ENCODE peak calls at places on chromosomes 11 and 22, in four cellular contexts. A is K562, S is HCT116, G is HepG2. Q is an unnamed sample.

GRCh38 chr11:109221190-109221589 is 200.8 kb upstream of the C11orf87 start:
- DNase-seq in S (no peak), G (no peak), A (no peak), Q (no peak)

GRCh38 chr11:86483591-86484163 is 109.0 kb downstream of the CCDC81 start:
- DNase-seq in S (no peak), G (no peak), A (no peak), Q (no peak)

GRCh38 chr11:2380807-2381350 is 3.8 kb downstream of the CD81 start:
- DNase-seq in G (no peak), A (no peak), S (no peak), Q (no peak)

GRCh38 chr11:69539416-69540117 is 58.1 kb downstream of the LINC01488 start:
- DNase-seq in A (no peak), G (no peak), S (no peak), Q (no peak)

GRCh38 chr22:37467556-37467955 is 18.6 kb downstream of the MFNG start:
- DNase-seq in S (no peak), A (no peak), G (no peak), Q (no peak)

GRCh38 chr11:24383137-24383536 is 113.7 kb upstream of the LUZP2 start:
- DNase-seq in G (no peak), S (no peak), A (no peak), Q (no peak)

GRCh38 chr11:24678956-24679355 is 182.1 kb downstream of the LUZP2 start:
- DNase-seq in G (no peak), S (no peak), A (no peak), Q (no peak)

GRCh38 chr11:2802389-2803185 is 83.0 kb downstream of the CDKN1C start:
- DNase-seq in A (no peak), G (no peak), S (no peak), Q (no peak)

GRCh38 chr11:104705475-104706195 is 192.6 kb downstream of the CASP12 start:
- DNase-seq in G (no peak), A (no peak), S (no peak), Q (no peak)

GRCh38 chr11:119513141-119513805 is 90.3 kb upstream of the THY1 start:
- DNase-seq in A (no peak), G (no peak), S (no peak), Q (no peak)

GRCh38 chr22:50530280-50530856 is 556 bp upstream of the TYMP start:
- DNase-seq in A (no peak), S (peak; percentile 73), G (peak; percentile 74), Q (no peak)

GRCh38 chr22:41425704-41426365 is 20.8 kb downstream of the TOB2 start:
- DNase-seq in A (no peak), G (no peak), S (no peak), Q (no peak)

GRCh38 chr11:45145421-45146071 is 893 bp upstream of the PRDM11 start:
- DNase-seq in S (no peak), A (no peak), G (no peak), Q (no peak)

GRCh38 chr11:68213135-68213515 is at the start of gene KMT5B:
- DNase-seq in A (peak; percentile 75), S (peak; percentile 12), G (no peak), Q (no peak)

GRCh38 chr22:48680601-48681000 is 1147.1 kb downstream of the BRD1 start:
- DNase-seq in S (no peak), G (no peak), A (no peak), Q (no peak)

GRCh38 chr11:73856001-73856663 is 20.5 kb downstream of the COA4 start:
- DNase-seq in A (no peak), S (no peak), G (no peak), Q (no peak)

GRCh38 chr11:35746356-35747153 is 84.0 kb downstream of the TRIM44 start:
- DNase-seq in S (no peak), A (no peak), G (no peak), Q (no peak)

GRCh38 chr22:47232753-47233152 is 470.3 kb downstream of the TBC1D22A start:
- DNase-seq in G (no peak), S (no peak), A (no peak), Q (no peak)

GRCh38 chr22:38316340-38317236 is 645 bp downstream of the CSNK1E start:
- DNase-seq in G (no peak), S (no peak), A (peak; percentile 51), Q (no peak)

GRCh38 chr11:8581300-8581699 is 12.7 kb downstream of the STK33 start:
- DNase-seq in G (no peak), S (no peak), A (no peak), Q (no peak)

GRCh38 chr22:31474743-31475142 is 14.9 kb downstream of the EIF4ENIF1 start:
- DNase-seq in A (no peak), S (no peak), G (no peak), Q (no peak)

GRCh38 chr11:35114901-35115687 is 23.9 kb upstream of the CD44 start:
- DNase-seq in S (no peak), A (no peak), G (no peak), Q (no peak)

GRCh38 chr22:20101638-20102037 is 14.3 kb upstream of the RANBP1 start:
- DNase-seq in G (no peak), S (no peak), A (no peak), Q (no peak)

GRCh38 chr22:49081926-49082325 is 745.7 kb downstream of the BRD1 start:
- DNase-seq in A (no peak), G (no peak), S (no peak), Q (no peak)

GRCh38 chr11:97974798-97975498 is 1045.8 kb upstream of the CNTN5 start:
- DNase-seq in S (no peak), A (no peak), G (no peak), Q (no peak)

GRCh38 chr11:66883021-66883968 is 26.4 kb downstream of the LRFN4 start:
- DNase-seq in A (peak; percentile 78), S (peak; percentile 68), G (peak; percentile 45), Q (peak; percentile 73)

GRCh38 chr22:44588348-44588747 is 90.3 kb upstream of the RTL6 start:
- DNase-seq in G (no peak), A (no peak), S (no peak), Q (no peak)

GRCh38 chr11:66595245-66595904 is 2.4 kb downstream of the CCS start:
- DNase-seq in S (no peak), A (peak; percentile 72), G (no peak), Q (no peak)

GRCh38 chr11:203056-203944 is 3.9 kb downstream of the BET1L start:
- DNase-seq in G (no peak), A (no peak), S (no peak), Q (no peak)

GRCh38 chr22:24156146-24156914 is 25.0 kb upstream of the SUSD2 start:
- DNase-seq in S (no peak), G (no peak), A (no peak), Q (no peak)

GRCh38 chr11:63445720-63446119 is 45.2 kb downstream of the PLAAT5 start:
- DNase-seq in S (no peak), G (no peak), A (no peak), Q (no peak)

GRCh38 chr11:111944139-111944538 is 7.0 kb downstream of the DIXDC1 start:
- DNase-seq in A (no peak), S (no peak), G (peak; percentile 29), Q (no peak)

GRCh38 chr11:118338637-118339061 is 3.9 kb downstream of the CD3D start:
- DNase-seq in G (peak; percentile 68), A (peak; percentile 74), S (no peak), Q (no peak)

GRCh38 chr11:123483058-123483457 is 53.0 kb downstream of the GRAMD1B start:
- DNase-seq in G (no peak), A (no peak), S (peak; percentile 41), Q (no peak)

GRCh38 chr22:38062782-38063181 is 5.6 kb downstream of the PICK1 start:
- DNase-seq in S (no peak), G (no peak), A (no peak), Q (no peak)

GRCh38 chr11:75969626-75970308 is 154.8 kb downstream of the UVRAG start:
- DNase-seq in A (no peak), S (no peak), G (no peak), Q (peak; percentile 15)

GRCh38 chr11:1779806-1780699 is 16.3 kb upstream of the CTSD start:
- DNase-seq in S (no peak), A (no peak), G (no peak), Q (no peak)

DNA sequence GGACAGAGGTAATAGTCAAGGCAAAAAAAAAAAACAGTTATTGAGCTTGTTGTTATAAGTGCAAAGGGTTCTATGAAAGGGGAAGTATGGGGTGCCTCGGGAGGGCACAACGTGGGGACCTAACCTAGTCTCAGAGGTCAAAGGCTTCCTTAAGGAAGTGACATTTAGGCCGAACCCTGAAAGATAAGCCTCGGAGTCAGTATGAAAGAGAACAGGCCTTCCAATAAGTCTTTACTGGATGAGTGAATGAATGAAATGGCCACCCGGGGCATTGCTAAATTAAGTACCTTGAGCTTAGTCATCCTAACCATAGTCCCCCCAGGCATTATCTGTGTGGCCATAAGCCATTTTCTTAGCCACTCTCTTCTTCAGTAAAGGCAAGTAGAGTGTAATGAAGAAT is 19.7 kb downstream of the FLI1 start:
- DNase-seq in A (no peak), S (no peak), G (no peak), Q (no peak)
- TF ChIP-seq CTCF in A (no peak), S (no peak), G (no peak), Q (no peak)

GRCh38 chr11:93501856-93502255 is 41.3 kb downstream of the SMCO4 start:
- DNase-seq in S (no peak), A (no peak), G (no peak), Q (no peak)

GRCh38 chr11:93494341-93494740 is 48.9 kb downstream of the SMCO4 start:
- DNase-seq in A (no peak), G (no peak), S (no peak), Q (no peak)

GRCh38 chr11:93497575-93497974 is 45.6 kb downstream of the SMCO4 start:
- DNase-seq in G (no peak), S (no peak), A (no peak), Q (no peak)

GRCh38 chr11:93500759-93501158 is 42.4 kb downstream of the SMCO4 start:
- DNase-seq in G (no peak), S (no peak), A (no peak), Q (no peak)

GRCh38 chr11:93498099-93499040 is 44.8 kb downstream of the SMCO4 start:
- DNase-seq in A (no peak), S (no peak), G (no peak), Q (no peak)
- TF ChIP-seq TCF7L2 in A (no peak), S (no peak), G (no peak), Q (no peak)

GRCh38 chr11:126415669-126416420 is 60.4 kb downstream of the ST3GAL4 start:
- DNase-seq in G (no peak), A (no peak), S (no peak), Q (no peak)
- H3K27ac ChIP-seq in G (no peak overlapping the region), A (no peak overlapping the region), S (no peak overlapping the region), Q (no peak overlapping the region)

DNA sequence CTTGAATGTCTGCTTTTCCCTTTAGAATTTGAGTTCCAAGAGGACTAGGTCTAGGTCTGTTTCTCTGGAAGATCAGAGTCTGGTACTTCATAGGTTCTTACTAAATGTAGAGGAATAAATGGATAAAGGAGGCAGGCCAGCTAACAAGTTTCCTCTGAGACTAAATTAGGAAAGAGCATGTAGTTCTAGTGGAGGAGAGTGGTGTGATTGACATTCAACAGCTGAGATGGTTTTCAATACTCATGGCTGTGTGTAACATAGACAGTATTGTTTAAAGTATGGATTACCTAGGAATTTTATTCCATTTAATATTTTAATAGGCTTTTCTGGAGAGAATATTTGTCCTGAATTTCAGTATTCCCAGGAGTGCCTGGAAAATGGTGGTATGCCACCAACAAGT is 364.7 kb downstream of the METTL15 start:
- DNase-seq in S (no peak), A (no peak), G (no peak), Q (no peak)
- TF ChIP-seq CTCF in S (no peak), A (no peak), G (no peak), Q (no peak)